ENCODE peak calls at places on chromosome 3, in six cellular contexts. K is A673, N is lower leg skin, G is fibroblast of pulmonary artery, V is cardiac fibroblast, P is retinal pigment epithelial cell. J is an unnamed sample.

GRCh38 chr3:63015614-63016016 is 140.4 kb upstream of the CADPS start:
- DNase-seq in K (no peak), N (no peak), G (no peak), V (no peak), P (no peak), J (no peak)

GRCh38 chr3:111493276-111493675 is 48.7 kb upstream of the CD96 start:
- DNase-seq in K (no peak), N (no peak), G (no peak), V (no peak), P (no peak), J (no peak)

GRCh38 chr3:15007681-15008141 is 57.4 kb downstream of the MRPS25 start:
- DNase-seq in K (no peak), N (peak; percentile 61), G (peak; percentile 86), V (peak; percentile 84), P (peak; percentile 9), J (peak; percentile 85)

GRCh38 chr3:173789530-173789929 is 392.0 kb downstream of the NLGN1 start:
- DNase-seq in K (no peak), N (no peak), G (peak; percentile 31), V (peak; percentile 6), P (peak; percentile 1), J (no peak)

GRCh38 chr3:161914703-161915102 is 418.1 kb downstream of the OTOL1 start:
- DNase-seq in K (peak; percentile 90), N (peak; percentile 83), G (peak; percentile 77), V (peak; percentile 75), P (no peak), J (no peak)

GRCh38 chr3:187041362-187042061 is 97.8 kb downstream of the RPL39L start:
- DNase-seq in K (peak; percentile 48), N (no peak), G (peak; percentile 74), V (peak; percentile 59), P (no peak), J (no peak)

GRCh38 chr3:117526485-117527079 is 817.0 kb downstream of the TUSC7 start:
- DNase-seq in K (peak; percentile 37), N (no peak), G (peak; percentile 51), V (peak; percentile 42), P (no peak), J (no peak)

GRCh38 chr3:65142476-65142875 is 454.7 kb upstream of the ADAMTS9 start:
- DNase-seq in K (no peak), N (no peak), G (no peak), V (no peak), P (no peak), J (no peak)

GRCh38 chr3:14902719-14903118 is 44.7 kb upstream of the NR2C2 start:
- DNase-seq in K (no peak), N (no peak), G (no peak), V (peak; percentile 9), P (no peak), J (no peak)

GRCh38 chr3:169264711-169265110 is 398.8 kb downstream of the MECOM start:
- DNase-seq in K (peak; percentile 90), N (no peak), G (peak; percentile 77), V (peak; percentile 77), P (peak; percentile 80), J (no peak)

GRCh38 chr3:74643636-74644035 is 29.2 kb upstream of the CNTN3 start:
- DNase-seq in K (no peak), N (peak; percentile 88), G (peak; percentile 78), V (peak; percentile 61), P (no peak), J (no peak)

GRCh38 chr3:45055411-45056143 is 29.5 kb downstream of the CLEC3B start:
- DNase-seq in K (peak; percentile 58), N (no peak), G (peak; percentile 63), V (peak; percentile 56), P (no peak), J (no peak)

GRCh38 chr3:29705906-29706507 is 425.1 kb downstream of the RBMS3 start:
- DNase-seq in K (no peak), N (no peak), G (no peak), V (no peak), P (no peak), J (no peak)

GRCh38 chr3:51942603-51943450 is 664 bp downstream of the PARP3 start:
- DNase-seq in K (no peak), N (peak; percentile 90), G (peak; percentile 38), V (peak; percentile 63), P (no peak), J (no peak)

GRCh38 chr3:154122912-154123559 is 1.8 kb downstream of the ARHGEF26 start:
- DNase-seq in K (peak; percentile 48), N (no peak), G (peak; percentile 29), V (peak; percentile 40), P (no peak), J (no peak)

GRCh38 chr3:152656207-152657001 is 178.5 kb upstream of the P2RY1 start:
- DNase-seq in K (peak; percentile 60), N (no peak), G (peak; percentile 8), V (peak; percentile 16), P (peak; percentile 17), J (no peak)

GRCh38 chr3:69505770-69506407 is 120.0 kb upstream of the FRMD4B start:
- DNase-seq in K (no peak), N (no peak), G (peak; percentile 31), V (peak; percentile 57), P (peak; percentile 11), J (no peak)

GRCh38 chr3:45951946-45952345 is 8.7 kb downstream of the CXCR6 start:
- DNase-seq in K (no peak), N (peak; percentile 37), G (no peak), V (no peak), P (no peak), J (no peak)

GRCh38 chr3:162777118-162777517 is 1280.5 kb downstream of the OTOL1 start:
- DNase-seq in K (peak; percentile 68), N (no peak), G (no peak), V (no peak), P (no peak), J (no peak)

GRCh38 chr3:197226179-197226578 is 72.2 kb downstream of the DLG1 start:
- DNase-seq in K (peak; percentile 70), N (no peak), G (no peak), V (no peak), P (no peak), J (no peak)

GRCh38 chr3:171565671-171566070 is 105.5 kb upstream of the TNIK start:
- DNase-seq in K (no peak), N (no peak), G (peak; percentile 58), V (peak; percentile 60), P (no peak), J (peak; percentile 13)

GRCh38 chr3:167198949-167199348 is 181.1 kb downstream of the ZBBX start:
- DNase-seq in K (no peak), N (no peak), G (no peak), V (no peak), P (no peak), J (no peak)

GRCh38 chr3:130709671-130710070 is 37.0 kb downstream of the PIK3R4 start:
- DNase-seq in K (no peak), N (no peak), G (peak; percentile 29), V (peak; percentile 36), P (no peak), J (no peak)

GRCh38 chr3:175606650-175607318 is 747.6 kb downstream of the NAALADL2 start:
- DNase-seq in K (no peak), N (no peak), G (peak; percentile 2), V (no peak), P (no peak), J (no peak)

GRCh38 chr3:89025185-89025584 is 82.2 kb upstream of the EPHA3 start:
- DNase-seq in K (peak; percentile 90), N (no peak), G (no peak), V (no peak), P (peak; percentile 93), J (peak; percentile 72)

DNA sequence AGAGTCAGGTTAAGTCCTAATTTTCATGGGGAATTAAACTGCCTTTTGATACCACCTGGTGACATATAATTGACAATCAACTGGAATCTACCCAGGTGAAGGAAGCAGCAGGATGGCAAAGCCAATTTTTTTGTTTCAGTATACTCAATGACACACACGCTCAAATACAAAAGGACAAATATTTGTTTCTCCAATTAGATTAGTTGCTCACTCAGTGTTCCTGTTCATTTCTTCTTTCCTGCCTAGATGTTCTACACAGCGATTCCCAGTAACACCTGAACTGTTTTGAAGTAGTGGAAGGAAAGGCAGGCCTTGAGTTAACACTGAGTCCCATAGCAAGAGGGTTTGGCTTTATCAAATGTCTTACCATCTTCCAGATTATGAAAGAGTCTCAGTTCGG is 157.5 kb downstream of the PDZRN3 start:
- DNase-seq in K (no peak), N (no peak), G (no peak), V (no peak), P (no peak), J (no peak)
- H3K4me3 ChIP-seq in K (no peak overlapping the region), N (no peak overlapping the region), G (no peak overlapping the region), V (no peak overlapping the region), P (no peak overlapping the region), J (no peak overlapping the region)

GRCh38 chr3:165749241-165749640 is 88.0 kb downstream of the BCHE start:
- DNase-seq in K (no peak), N (no peak), G (no peak), V (no peak), P (no peak), J (no peak)

GRCh38 chr3:165749817-165750216 is 87.4 kb downstream of the BCHE start:
- DNase-seq in K (no peak), N (no peak), G (no peak), V (no peak), P (no peak), J (no peak)

GRCh38 chr3:165751654-165752053 is 85.6 kb downstream of the BCHE start:
- DNase-seq in K (no peak), N (no peak), G (no peak), V (no peak), P (no peak), J (no peak)

GRCh38 chr3:165746874-165747273 is 90.3 kb downstream of the BCHE start:
- DNase-seq in K (no peak), N (no peak), G (no peak), V (no peak), P (no peak), J (no peak)

DNA sequence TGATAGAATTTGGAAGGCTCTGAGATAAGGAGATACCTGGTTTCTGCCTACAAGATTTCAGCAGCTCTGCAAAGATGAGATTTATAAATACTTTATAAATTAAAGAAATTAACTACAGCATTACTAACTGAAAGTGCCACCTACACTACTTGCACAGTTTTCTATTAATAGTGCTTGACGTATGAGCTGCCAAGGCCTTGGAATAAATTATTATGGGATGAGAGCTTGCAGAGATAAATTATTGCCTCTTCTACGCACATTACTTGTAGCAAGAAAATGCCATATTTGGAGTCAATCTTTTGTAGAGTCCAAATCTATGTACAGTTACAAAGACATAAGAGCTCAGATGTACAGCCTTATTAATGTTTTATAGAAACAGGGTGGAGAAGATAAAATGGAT is 89.1 kb downstream of the BCHE start:
- DNase-seq in K (no peak), N (no peak), G (no peak), V (no peak), P (no peak), J (no peak)
- TF ChIP-seq CTCF in K (no peak), N (no peak), G (no peak), V (no peak), P (no peak), J (no peak)

DNA sequence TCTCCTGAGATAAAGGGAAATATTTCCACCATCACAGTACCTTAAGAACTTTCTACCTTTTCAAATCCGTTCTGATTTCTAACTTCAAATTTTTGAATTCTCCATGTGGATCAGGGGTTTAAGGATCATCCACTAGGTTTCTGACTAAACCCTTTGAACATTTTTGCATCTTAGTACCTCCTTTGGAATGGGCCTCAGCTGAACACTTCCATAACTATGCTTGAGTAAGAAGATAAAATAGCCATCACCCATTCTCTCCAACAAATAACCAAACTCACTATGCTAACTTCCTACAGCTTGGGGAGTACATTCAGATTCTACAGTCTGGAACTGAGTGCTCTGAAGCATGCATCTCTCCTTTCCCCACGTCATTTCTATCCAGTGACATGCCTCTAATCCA is 1.3 kb upstream of the NPHP3 start:
- DNase-seq in K (no peak), N (no peak), G (no peak), V (no peak), P (no peak), J (no peak)
- H3K4me3 ChIP-seq in K (peak overlapping the region; percentile 68), N (no peak overlapping the region), G (peak overlapping the region; percentile 58), V (no peak overlapping the region), P (no peak overlapping the region), J (no peak overlapping the region)

GRCh38 chr3:33668618-33669017 is 49.4 kb downstream of the CLASP2 start:
- DNase-seq in K (no peak), N (no peak), G (no peak), V (no peak), P (no peak), J (no peak)
- TF ChIP-seq CTCF in K (no peak), N (no peak), G (no peak), V (no peak), P (no peak), J (no peak)

J was measured in AG09309.